ENCODE peak calls at places on chromosome 2, in ten cellular contexts. P, K, W, T, L, X, M, Z, G and O are unnamed samples.

GRCh38 chr2:236969767-236970655 is 115.7 kb upstream of the COPS8 start:
- DNase-seq in G (no peak), P (no peak), T (no peak), L (no peak), K (peak), M (no peak), Z (no peak), X (peak), W (peak), O (no peak)

GRCh38 chr2:160450486-160450885 is 43.1 kb downstream of the RBMS1 start:
- DNase-seq in L (no peak), K (no peak), G (no peak), T (no peak), Z (no peak), X (no peak), W (no peak), P (no peak), M (no peak), O (no peak)

GRCh38 chr2:157837851-157838441 is 38.2 kb downstream of the ACVR1 start:
- DNase-seq in Z (no peak), T (no peak), K (no peak), G (no peak), P (no peak), X (peak), M (no peak), L (peak), W (no peak), O (peak)

GRCh38 chr2:220228310-220229006 is 601.0 kb downstream of the SLC4A3 start:
- DNase-seq in W (no peak), M (no peak), L (no peak), K (no peak), T (no peak), Z (no peak), X (no peak), G (no peak), P (peak), O (no peak)

GRCh38 chr2:227870710-227871374 is 589 bp upstream of the DAW1 start:
- DNase-seq in X (peak), K (no peak), G (no peak), L (no peak), W (no peak), T (no peak), Z (no peak), P (peak), M (no peak), O (no peak)

GRCh38 chr2:70870790-70871189 is 35.2 kb upstream of the CD207 start:
- DNase-seq in X (no peak), W (no peak), L (no peak), M (no peak), P (no peak), G (no peak), T (no peak), Z (no peak), K (no peak), O (no peak)

GRCh38 chr2:67498931-67499330 is 101.8 kb downstream of the ETAA1 start:
- DNase-seq in K (no peak), L (no peak), T (no peak), W (no peak), Z (no peak), X (no peak), G (no peak), M (no peak), P (no peak), O (no peak)

GRCh38 chr2:219627105-219628100 is at the start of gene SLC4A3:
- DNase-seq in M (no peak), Z (no peak), P (no peak), T (no peak), G (peak), W (peak), L (no peak), X (no peak), K (no peak), O (no peak)

GRCh38 chr2:191013617-191013875 is 425 bp downstream of the STAT1 start:
- DNase-seq in M (no peak), P (no peak), L (no peak), T (no peak), G (no peak), Z (no peak), W (no peak), X (no peak), K (no peak), O (no peak)

GRCh38 chr2:237361194-237361986 is 52.6 kb downstream of the COL6A3 start:
- DNase-seq in G (no peak), W (no peak), P (no peak), X (no peak), M (no peak), T (no peak), L (no peak), K (no peak), Z (no peak), O (no peak)

GRCh38 chr2:98833172-98833916 is 102.4 kb upstream of the MGAT4A start:
- DNase-seq in P (no peak), L (no peak), K (no peak), M (no peak), Z (no peak), T (no peak), G (peak), X (no peak), W (no peak), O (no peak)

GRCh38 chr2:62783679-62784078 is 78.2 kb downstream of the EHBP1 start:
- DNase-seq in K (no peak), T (no peak), X (no peak), M (no peak), Z (no peak), L (no peak), W (no peak), G (no peak), P (no peak), O (no peak)

GRCh38 chr2:168599738-168600137 is 143.7 kb downstream of the CERS6 start:
- DNase-seq in P (no peak), Z (no peak), X (no peak), W (no peak), T (no peak), K (no peak), M (no peak), G (no peak), L (no peak), O (no peak)

GRCh38 chr2:186607660-186608324 is 17.9 kb downstream of the ITGAV start:
- DNase-seq in M (no peak), T (no peak), W (no peak), Z (no peak), L (no peak), P (no peak), K (no peak), G (no peak), X (no peak), O (no peak)

GRCh38 chr2:53445376-53446072 is 322.1 kb upstream of the CHAC2 start:
- DNase-seq in P (peak), Z (no peak), W (no peak), G (no peak), T (no peak), L (no peak), M (no peak), X (peak), K (no peak), O (no peak)

DNA sequence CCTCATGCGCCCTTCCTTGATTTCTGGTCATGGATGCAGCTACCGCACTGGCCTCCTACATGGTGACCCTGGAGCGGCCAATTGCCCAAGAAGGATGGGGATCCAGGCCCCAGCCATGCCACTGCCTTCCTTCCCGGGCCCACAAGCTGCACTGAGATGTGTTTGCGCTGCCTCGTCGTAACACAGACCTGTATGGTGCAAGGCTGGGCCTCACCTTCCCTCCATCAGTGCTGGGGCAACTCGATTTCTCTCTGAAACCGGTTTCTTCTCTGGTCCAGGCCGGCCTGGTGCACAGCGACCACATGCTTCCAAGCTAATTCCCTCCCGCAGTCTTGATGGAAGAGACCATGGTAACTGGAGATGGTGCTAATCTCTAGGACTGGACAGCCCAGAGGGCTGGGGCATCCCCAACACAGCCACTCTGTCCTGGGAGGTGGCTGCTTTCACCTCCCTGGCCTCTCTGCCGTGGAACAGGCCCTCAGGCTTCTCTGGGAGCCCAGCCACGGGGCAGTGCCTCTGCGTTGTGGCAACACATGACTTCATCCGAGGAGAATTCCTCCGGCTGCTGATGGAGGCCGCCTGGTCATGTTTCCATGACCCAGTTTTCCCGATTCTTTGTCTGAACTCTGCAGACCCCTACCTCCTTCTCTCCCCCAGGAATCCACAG is 184.2 kb downstream of the GLI2 start:
- DNase-seq in K (no peak), L (no peak), M (no peak), P (peak), T (no peak), W (no peak), Z (no peak), G (no peak), X (no peak), O (no peak)
- H3K27ac ChIP-seq in K (no peak), L (peak), M (no peak), P (peak), T (peak), W (no peak), Z (peak), G (no peak), X (no peak), O (no peak)

GRCh38 chr2:180507028-180507427 is 473.4 kb upstream of the UBE2E3 start:
- DNase-seq in G (no peak), M (no peak), P (peak), L (no peak), W (no peak), T (no peak), X (no peak), Z (no peak), K (no peak), O (no peak)

GRCh38 chr2:180508451-180508850 is 472.0 kb upstream of the UBE2E3 start:
- DNase-seq in W (no peak), M (no peak), K (no peak), L (no peak), G (no peak), T (no peak), P (no peak), Z (no peak), X (no peak), O (no peak)

GRCh38 chr2:180505203-180505602 is 475.2 kb upstream of the UBE2E3 start:
- DNase-seq in L (no peak), X (no peak), P (no peak), G (no peak), K (no peak), Z (no peak), M (no peak), W (no peak), T (no peak), O (no peak)
- H3K27ac ChIP-seq in L (no peak), X (no peak), P (no peak), G (no peak), K (no peak), Z (no peak), M (no peak), W (no peak), T (no peak), O (no peak)

GRCh38 chr2:182506606-182507005 is 79.8 kb upstream of the PDE1A start:
- DNase-seq in X (no peak), Z (no peak), P (peak), W (no peak), K (no peak), G (no peak), L (no peak), M (no peak), T (no peak), O (no peak)
- H3K27ac ChIP-seq in X (no peak), Z (no peak), P (peak), W (no peak), K (no peak), G (no peak), L (no peak), M (no peak), T (no peak), O (no peak)

GRCh38 chr2:101546376-101547058 is 71.6 kb upstream of the RFX8 start:
- DNase-seq in Z (no peak), M (no peak), L (no peak), T (no peak), W (no peak), P (peak), X (no peak), G (no peak), K (no peak), O (no peak)
- H3K27ac ChIP-seq in Z (no peak), M (no peak), L (no peak), T (no peak), W (no peak), P (no peak), X (no peak), G (no peak), K (no peak), O (no peak)

GRCh38 chr2:95291222-95291621 is 5.9 kb upstream of the KCNIP3 start:
- DNase-seq in G (no peak), X (no peak), T (no peak), M (no peak), K (no peak), P (no peak), L (no peak), W (no peak), Z (no peak), O (no peak)

GRCh38 chr2:95294579-95295250 is 2.4 kb upstream of the KCNIP3 start:
- DNase-seq in T (no peak), K (no peak), L (no peak), W (no peak), X (no peak), G (no peak), Z (no peak), M (no peak), P (no peak), O (no peak)

GRCh38 chr2:95296036-95296435 is 1.1 kb upstream of the KCNIP3 start:
- DNase-seq in M (no peak), P (no peak), W (no peak), K (no peak), T (no peak), Z (no peak), X (no peak), L (no peak), G (no peak), O (peak)

GRCh38 chr2:95295376-95295775 is 1.8 kb upstream of the KCNIP3 start:
- DNase-seq in L (no peak), P (no peak), T (no peak), W (no peak), Z (no peak), X (no peak), G (no peak), K (no peak), M (no peak), O (no peak)

GRCh38 chr2:95292623-95293260 is 4.4 kb upstream of the KCNIP3 start:
- DNase-seq in W (no peak), Z (no peak), K (no peak), P (no peak), M (no peak), L (no peak), T (peak), X (no peak), G (no peak), O (no peak)
- H3K27ac ChIP-seq in W (peak), Z (no peak), K (no peak), P (no peak), M (no peak), L (no peak), T (peak), X (no peak), G (peak), O (no peak)